ENCODE peak calls at places on chromosome 21, in nine cellular contexts. J is endothelial cell of umbilical vein; W is fibroblast of lung; B is left lung; Y is heart right ventricle; F is CD8-positive, alpha-beta memory T cell; Q is mesenchymal stem cell; I is SJCRH30; D is SJSA1. R is an unnamed sample.

GRCh38 chr21:21831036-21831435 is 832.8 kb downstream of the NCAM2 start:
- DNase-seq in J (no peak), W (no peak), B (peak; percentile 53), Y (no peak), F (no peak), Q (no peak), I (no peak), D (no peak), R (no peak)

GRCh38 chr21:14010729-14011128 is 200.0 kb downstream of the LIPI start:
- DNase-seq in J (no peak), W (no peak), B (no peak), Y (no peak), F (no peak), Q (no peak), I (no peak), D (no peak), R (no peak)

GRCh38 chr21:41953249-41953830 is 478 bp downstream of the C2CD2 start:
- DNase-seq in J (no peak), W (no peak), B (peak; percentile 83), Y (peak; percentile 36), F (no peak), Q (peak; percentile 26), I (peak; percentile 25), D (no peak), R (no peak)

GRCh38 chr21:25565272-25566199 is 41.7 kb downstream of the MRPL39 start:
- DNase-seq in J (no peak), W (no peak), B (no peak), Y (no peak), F (no peak), Q (no peak), I (no peak), D (no peak), R (no peak)

GRCh38 chr21:16125274-16125673 is 395.5 kb downstream of the USP25 start:
- DNase-seq in J (no peak), W (no peak), B (no peak), Y (no peak), F (no peak), Q (no peak), I (no peak), D (no peak), R (no peak)

GRCh38 chr21:36122977-36123376 is 11.9 kb upstream of the CBR3 start:
- DNase-seq in J (peak; percentile 11), W (no peak), B (no peak), Y (no peak), F (no peak), Q (no peak), I (no peak), D (no peak), R (no peak)

GRCh38 chr21:15872236-15872635 is 142.5 kb downstream of the USP25 start:
- DNase-seq in J (no peak), W (no peak), B (no peak), Y (no peak), F (no peak), Q (no peak), I (peak; percentile 38), D (no peak), R (no peak)

GRCh38 chr21:24941316-24942185 is 665.7 kb downstream of the MRPL39 start:
- DNase-seq in J (no peak), W (peak; percentile 1), B (no peak), Y (no peak), F (no peak), Q (no peak), I (no peak), D (no peak), R (no peak)

GRCh38 chr21:21290751-21291150 is 292.5 kb downstream of the NCAM2 start:
- DNase-seq in J (no peak), W (no peak), B (no peak), Y (no peak), F (no peak), Q (no peak), I (no peak), D (no peak), R (no peak)

GRCh38 chr21:42578761-42579415 is 65.2 kb downstream of the SLC37A1 start:
- DNase-seq in J (no peak), W (no peak), B (peak; percentile 77), Y (peak; percentile 49), F (no peak), Q (no peak), I (no peak), D (peak; percentile 17), R (no peak)

GRCh38 chr21:16678479-16678878 is 834.4 kb upstream of the CXADR start:
- DNase-seq in J (no peak), W (no peak), B (no peak), Y (no peak), F (no peak), Q (no peak), I (no peak), D (no peak), R (no peak)

GRCh38 chr21:33266784-33267135 is 593 bp downstream of the IL10RB start:
- DNase-seq in J (no peak), W (no peak), B (no peak), Y (no peak), F (no peak), Q (no peak), I (no peak), D (no peak), R (no peak)
- H3K4me3 ChIP-seq in J (peak overlapping the region; percentile 84), W (peak overlapping the region; percentile 68), B (peak overlapping the region; percentile 65), Y (peak overlapping the region; percentile 91), F (peak overlapping the region; percentile 76), Q (peak overlapping the region; percentile 86), I (peak overlapping the region; percentile 79), D (peak overlapping the region; percentile 76), R (peak overlapping the region; percentile 84)

GRCh38 chr21:34554227-34554626 is 42.2 kb upstream of the KCNE1 start:
- DNase-seq in J (no peak), W (no peak), B (no peak), Y (no peak), F (no peak), Q (no peak), I (no peak), D (no peak), R (no peak)

GRCh38 chr21:34548782-34549376 is 36.9 kb upstream of the KCNE1 start:
- DNase-seq in J (no peak), W (no peak), B (no peak), Y (no peak), F (no peak), Q (no peak), I (no peak), D (no peak), R (no peak)

GRCh38 chr21:34553199-34553952 is 41.4 kb upstream of the KCNE1 start:
- DNase-seq in J (peak; percentile 96), W (peak; percentile 67), B (no peak), Y (no peak), F (no peak), Q (peak; percentile 77), I (no peak), D (no peak), R (no peak)

GRCh38 chr21:34550400-34550799 is 38.4 kb upstream of the KCNE1 start:
- DNase-seq in J (no peak), W (no peak), B (no peak), Y (no peak), F (no peak), Q (no peak), I (no peak), D (no peak), R (no peak)

GRCh38 chr21:34552324-34553198 is 40.6 kb upstream of the KCNE1 start:
- DNase-seq in J (no peak), W (peak; percentile 62), B (no peak), Y (no peak), F (no peak), Q (peak; percentile 19), I (no peak), D (no peak), R (no peak)
- H3K4me1 ChIP-seq in J (peaks cover 21% of the 10 kb centered on the region), W (peaks cover 7% of the 10 kb centered on the region), B (no peaks in the 10 kb centered on the region), Y (no peaks in the 10 kb centered on the region), F (no peaks in the 10 kb centered on the region), Q (peaks cover 4% of the 10 kb centered on the region), I (no peaks in the 10 kb centered on the region), D (peaks cover 21% of the 10 kb centered on the region), R (no peaks in the 10 kb centered on the region)

DNA sequence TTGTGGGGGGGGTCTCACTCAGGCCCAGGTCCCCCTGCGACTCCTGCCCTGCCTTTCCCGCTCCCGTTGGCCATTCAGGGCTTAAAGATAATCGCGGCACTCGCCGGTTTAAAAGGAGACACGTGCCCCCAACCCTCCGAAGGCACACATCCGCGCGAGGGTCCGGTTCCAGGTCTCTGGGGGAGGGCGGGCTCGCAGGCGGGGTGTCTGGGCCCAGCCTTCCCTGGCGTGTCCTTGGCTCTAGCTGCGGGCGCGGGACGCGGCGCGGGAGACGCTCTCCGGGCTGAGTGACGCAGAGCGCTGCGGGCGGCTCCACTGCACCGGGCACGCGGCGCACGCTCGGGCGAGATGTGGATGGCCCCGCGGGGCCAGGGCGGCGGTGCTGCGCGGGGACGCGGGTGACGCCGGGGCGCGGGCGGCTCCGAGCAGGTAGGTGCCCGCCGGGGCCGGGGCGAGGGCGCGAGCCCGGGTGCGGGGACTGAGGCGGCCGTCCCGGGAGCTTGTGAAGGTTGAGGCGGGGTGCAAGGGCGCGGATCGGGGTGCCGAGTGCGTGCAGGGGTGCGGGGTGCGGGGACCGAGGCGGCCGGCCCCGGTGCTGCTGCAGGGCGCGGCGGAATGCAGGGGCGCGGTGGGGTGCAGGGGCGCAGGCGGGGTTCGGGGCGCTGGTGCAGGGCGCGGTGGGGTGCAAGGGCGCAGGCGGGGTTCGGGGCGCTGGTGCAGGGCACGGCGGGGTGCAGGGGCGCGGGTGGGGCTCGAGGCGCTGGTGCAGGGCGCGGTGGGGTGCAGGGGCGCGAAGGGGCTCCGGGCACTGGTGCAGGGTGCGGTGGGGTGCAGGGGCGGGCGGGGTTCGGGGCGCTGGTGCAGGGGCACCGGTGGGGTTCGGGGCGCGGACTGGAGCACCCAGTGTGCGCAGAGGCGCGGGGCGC is 3.3 kb upstream of the TRPM2 start:
- DNase-seq in J (no peak), W (no peak), B (peak; percentile 84), Y (no peak), F (no peak), Q (no peak), I (no peak), D (no peak), R (no peak)
- H3K27me3 ChIP-seq in J (peaks cover 7% of the 10 kb centered on the region), W (peaks cover 3% of the 10 kb centered on the region), B (peaks cover 26% of the 10 kb centered on the region), Y (peaks cover 65% of the 10 kb centered on the region), F (peaks cover 4% of the 10 kb centered on the region), Q (peaks cover 47% of the 10 kb centered on the region), I (no peaks in the 10 kb centered on the region), D (peaks cover 55% of the 10 kb centered on the region), R (no peaks in the 10 kb centered on the region)

GRCh38 chr21:34034369-34035014 is 38.9 kb upstream of the MRPS6 start:
- DNase-seq in J (no peak), W (no peak), B (no peak), Y (no peak), F (no peak), Q (no peak), I (no peak), D (peak; percentile 44), R (no peak)

GRCh38 chr21:34031835-34032370 is 41.5 kb upstream of the MRPS6 start:
- DNase-seq in J (no peak), W (no peak), B (no peak), Y (no peak), F (no peak), Q (no peak), I (no peak), D (no peak), R (no peak)

GRCh38 chr21:34024382-34024693 is 49.0 kb upstream of the MRPS6 start:
- DNase-seq in J (no peak), W (no peak), B (no peak), Y (no peak), F (no peak), Q (no peak), I (no peak), D (peak; percentile 9), R (no peak)

GRCh38 chr21:34027727-34028461 is 45.5 kb upstream of the MRPS6 start:
- DNase-seq in J (no peak), W (no peak), B (no peak), Y (no peak), F (no peak), Q (no peak), I (no peak), D (peak; percentile 40), R (no peak)

GRCh38 chr21:34029724-34030528 is 43.5 kb upstream of the MRPS6 start:
- DNase-seq in J (peak; percentile 85), W (peak; percentile 89), B (no peak), Y (no peak), F (peak; percentile 24), Q (peak; percentile 78), I (peak; percentile 61), D (no peak), R (peak; percentile 28)
- H3K4me3 ChIP-seq in J (no peak overlapping the region), W (peak overlapping the region; percentile 12), B (no peak overlapping the region), Y (peak overlapping the region; percentile 1), F (no peak overlapping the region), Q (no peak overlapping the region), I (no peak overlapping the region), D (no peak overlapping the region), R (no peak overlapping the region)